ENCODE peak calls at places on chromosomes 16 and 17, in four cellular contexts. E, I, T and L are unnamed samples.

GRCh38 chr16:84086996-84087395 is 29.7 kb downstream of the MBTPS1 start:
- DNase-seq in E (no peak), I (no peak), T (no peak), L (no peak)

GRCh38 chr16:85202631-85203461 is 90.6 kb upstream of the CIBAR2 start:
- DNase-seq in E (peak; percentile 64), T (peak; percentile 56), I (no peak), L (no peak)

GRCh38 chr16:4380131-4381063 is 8.7 kb downstream of the VASN start:
- DNase-seq in E (no peak), T (no peak), I (no peak), L (no peak)

GRCh38 chr17:18327093-18327492 is 12.0 kb downstream of the SMCR8 start:
- DNase-seq in E (no peak), I (no peak), T (no peak), L (no peak)

GRCh38 chr17:8019665-8020064 is 17.2 kb downstream of the GUCY2D start:
- DNase-seq in T (no peak), E (no peak), I (peak; percentile 37), L (peak; percentile 73)

GRCh38 chr16:14199624-14200023 is 128.5 kb downstream of the MRTFB start:
- DNase-seq in T (no peak), E (no peak), I (no peak), L (no peak)

GRCh38 chr16:35431829-35432663 is 1972.6 kb downstream of the TP53TG3F start:
- DNase-seq in T (no peak), I (peak; percentile 46), E (peak; percentile 25), L (no peak)

GRCh38 chr17:7573324-7574080 is 5.9 kb upstream of the CD68 start:
- DNase-seq in T (peak; percentile 90), E (peak; percentile 88), I (peak; percentile 83), L (no peak)

DNA sequence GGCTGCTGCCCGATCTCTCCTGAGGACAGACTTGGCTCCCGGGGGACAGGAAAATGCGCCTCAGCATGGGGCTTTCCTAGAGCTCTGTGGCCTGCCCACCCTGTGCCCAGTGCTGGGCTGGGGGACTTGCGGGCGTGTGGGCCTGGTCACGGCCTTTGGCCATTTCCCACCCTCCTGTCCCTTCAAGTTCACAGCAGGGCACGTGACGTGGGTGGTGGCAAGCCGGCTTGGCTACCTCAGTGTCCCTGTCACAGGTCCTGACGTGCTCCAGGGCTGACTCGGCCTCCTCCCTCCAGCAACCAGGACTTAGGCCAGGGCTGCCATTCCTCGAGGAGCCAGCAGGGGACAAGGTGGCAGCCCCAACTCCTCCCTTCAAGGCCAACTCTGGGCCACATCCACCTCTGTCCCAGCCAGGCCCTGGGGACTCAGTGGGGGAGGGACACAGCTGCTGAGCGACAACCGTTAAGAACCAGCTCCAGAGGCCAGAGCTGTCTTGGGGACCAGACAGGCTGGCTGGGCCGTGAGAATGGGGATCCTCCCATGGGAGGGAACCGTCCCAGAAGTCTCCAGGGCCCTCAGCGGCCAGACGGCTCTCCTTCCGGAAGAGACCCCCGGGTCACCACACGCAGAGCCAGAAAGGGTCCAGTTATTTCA is 981 bp upstream of the UNC13D start:
- DNase-seq in I (peak; percentile 93), T (peak; percentile 90), E (peak; percentile 94), L (peak; percentile 53)
- H3K27ac ChIP-seq in I (peak overlapping the region; percentile 96), T (peak overlapping the region; percentile 78), E (peak overlapping the region; percentile 89), L (peak overlapping the region; percentile 87)

GRCh38 chr17:59328534-59329095 is 2.8 kb upstream of the YPEL2 start:
- DNase-seq in I (no peak), E (no peak), T (no peak), L (no peak)
- H3K27ac ChIP-seq in I (no peak overlapping the region), E (no peak overlapping the region), T (peak overlapping the region; percentile 97), L (no peak overlapping the region)

GRCh38 chr17:48498168-48498840 is 32.5 kb downstream of the HOXB1 start:
- DNase-seq in E (peak; percentile 35), I (peak; percentile 44), T (no peak), L (no peak)
- H3K27ac ChIP-seq in E (no peak overlapping the region), I (peak overlapping the region; percentile 79), T (no peak overlapping the region), L (no peak overlapping the region)

GRCh38 chr17:57273471-57273870 is 17.1 kb downstream of the MSI2 start:
- DNase-seq in T (no peak), E (no peak), I (no peak), L (no peak)
- H3K27ac ChIP-seq in T (no peak overlapping the region), E (no peak overlapping the region), I (no peak overlapping the region), L (no peak overlapping the region)

GRCh38 chr17:19718613-19719364 is 2.4 kb upstream of the SLC47A2 start:
- DNase-seq in T (no peak), E (peak; percentile 78), I (peak; percentile 50), L (no peak)
- H3K27ac ChIP-seq in T (no peak overlapping the region), E (no peak overlapping the region), I (peak overlapping the region; percentile 66), L (peak overlapping the region; percentile 52)

GRCh38 chr17:77474292-77474988 is 333.7 kb downstream of the SEC14L1 start:
- DNase-seq in E (no peak), I (no peak), T (no peak), L (no peak)
- H3K27ac ChIP-seq in E (no peak overlapping the region), I (no peak overlapping the region), T (no peak overlapping the region), L (peak overlapping the region; percentile 82)